ENCODE peak calls at places on chromosomes 1 and 21, in five cellular contexts. K is stimulated activated naive B cell treated with anti-CD40 and anti-IgM and Interleukin-4, amounts not matched to agents 10 μg/mL and 1 μg/mL and 100 μg/mL, for 72 hours; B is activated naive CD4-positive, alpha-beta T cell; D is NCI-H2081; N is HTR-8/SVneo. T is an unnamed sample.

GRCh38 chr1:26945138-26945537 is 15.1 kb downstream of the KDF1 start:
- DNase-seq in K (no peak), B (no peak), D (no peak), N (no peak), T (no peak)

GRCh38 chr1:61638296-61638695 is 86.6 kb downstream of the TM2D1 start:
- DNase-seq in K (no peak), B (no peak), D (no peak), N (no peak), T (no peak)

GRCh38 chr1:61482170-61482569 is 242.8 kb downstream of the TM2D1 start:
- DNase-seq in K (no peak), B (no peak), D (no peak), N (no peak), T (no peak)

GRCh38 chr1:201471772-201472171 is 2.8 kb upstream of the PHLDA3 start:
- DNase-seq in K (no peak), B (no peak), D (no peak), N (no peak), T (no peak)

GRCh38 chr1:84700065-84700464 is 9.8 kb upstream of the SSX2IP start:
- DNase-seq in K (no peak), B (no peak), D (no peak), N (no peak), T (peak; percentile 26)

GRCh38 chr21:42981862-42982261 is 7.5 kb downstream of the PKNOX1 start:
- DNase-seq in K (no peak), B (no peak), D (no peak), N (no peak), T (no peak)

GRCh38 chr1:65514083-65514482 is 93.6 kb downstream of the LEPR start:
- DNase-seq in K (no peak), B (no peak), D (no peak), N (no peak), T (no peak)

GRCh38 chr21:38359835-38360234 is 103.0 kb downstream of the KCNJ15 start:
- DNase-seq in K (no peak), B (no peak), D (no peak), N (no peak), T (no peak)

GRCh38 chr1:235997916-235998315 is 67.0 kb downstream of the NID1 start:
- DNase-seq in K (no peak), B (no peak), D (no peak), N (no peak), T (no peak)

GRCh38 chr1:56376188-56376984 is 203.0 kb downstream of the PLPP3 start:
- DNase-seq in K (no peak), B (no peak), D (peak; percentile 86), N (no peak), T (no peak)

GRCh38 chr21:33662046-33662445 is 19.7 kb downstream of the ITSN1 start:
- DNase-seq in K (no peak), B (no peak), D (no peak), N (no peak), T (no peak)

GRCh38 chr1:19639999-19640362 is 4.1 kb upstream of the NBL1 start:
- DNase-seq in K (no peak), B (no peak), D (no peak), N (no peak), T (no peak)

GRCh38 chr1:1246230-1246600 is 307 bp downstream of the C1QTNF12 start:
- DNase-seq in K (no peak), B (no peak), D (no peak), N (no peak), T (no peak)

GRCh38 chr1:45097944-45098343 is 85.9 kb downstream of the UROD start:
- DNase-seq in K (no peak), B (no peak), D (no peak), N (no peak), T (no peak)

GRCh38 chr1:230986976-230987375 is 8.1 kb downstream of the ARV1 start:
- DNase-seq in K (no peak), B (no peak), D (no peak), N (peak; percentile 25), T (no peak)

T was measured in Kasumi-1.